ENCODE peak calls at places on chromosomes 4 and X, in nine cellular contexts. D is ascending aorta, S is mucosa of descending colon, N is tibial artery, M is left lung, K is adipocyte, Z is uterus, U is GM23248, W is NT2/D1. I is an unnamed sample. For H3K36me3 and H3K4me1, the result is how much of the 10 kb centered on the place peaks cover.

GRCh38 chr4:42995343-42995944 is 102.9 kb downstream of the GRXCR1 start:
- DNase-seq in D (no peak), S (no peak), N (no peak), M (no peak), K (peak), Z (no peak), U (peak), W (no peak), I (no peak)

GRCh38 chr4:108783666-108784463 is 21.0 kb upstream of the ETNPPL start:
- DNase-seq in D (no peak), S (no peak), N (no peak), M (no peak), K (peak), Z (no peak), U (peak), W (no peak), I (no peak)

GRCh38 chr4:32986236-32986635 is 2266.1 kb downstream of the PCDH7 start:
- DNase-seq in D (no peak), S (no peak), N (no peak), M (no peak), K (no peak), Z (no peak), U (no peak), W (no peak), I (no peak)

GRCh38 chr4:14848210-14848609 is 154.1 kb upstream of the CPEB2 start:
- DNase-seq in D (no peak), S (no peak), N (no peak), M (no peak), K (no peak), Z (no peak), U (no peak), W (no peak), I (no peak)

GRCh38 chr4:105329081-105329480 is 144.8 kb downstream of the PPA2 start:
- DNase-seq in D (no peak), S (no peak), N (no peak), M (no peak), K (no peak), Z (no peak), U (no peak), W (no peak), I (no peak)

GRCh38 chr4:158051401-158052235 is 121.2 kb downstream of the GASK1B start:
- DNase-seq in D (peak), S (no peak), N (peak), M (no peak), K (peak), Z (peak), U (peak), W (no peak), I (peak)

GRCh38 chr4:140871368-140871767 is 115.2 kb upstream of the TBC1D9 start:
- DNase-seq in D (no peak), S (no peak), N (no peak), M (no peak), K (no peak), Z (no peak), U (no peak), W (no peak), I (no peak)

GRCh38 chr4:14375816-14376215 is 626.5 kb upstream of the CPEB2 start:
- DNase-seq in D (no peak), S (no peak), N (no peak), M (no peak), K (peak), Z (no peak), U (peak), W (no peak), I (no peak)

GRCh38 chrX:119398974-119399771 is at the start of gene SLC25A43:
- DNase-seq in D (no peak), S (peak), N (peak), M (peak), K (peak), Z (peak), U (peak), W (no peak), I (peak)

GRCh38 chrX:114047558-114047957 is 536.3 kb upstream of the HTR2C start:
- DNase-seq in D (no peak), S (no peak), N (no peak), M (no peak), K (no peak), Z (no peak), U (no peak), W (no peak), I (no peak)

GRCh38 chr4:80129785-80130184 is 56.8 kb upstream of the ANTXR2 start:
- DNase-seq in D (no peak), S (no peak), N (no peak), M (no peak), K (no peak), Z (no peak), U (no peak), W (no peak), I (no peak)

GRCh38 chrX:131763674-131764073 is 219.8 kb downstream of the OR13H1 start:
- DNase-seq in D (peak), S (no peak), N (no peak), M (peak), K (peak), Z (peak), U (peak), W (no peak), I (peak)

GRCh38 chr4:54228064-54228527 is 997 bp upstream of the PDGFRA start:
- DNase-seq in D (peak), S (peak), N (peak), M (peak), K (peak), Z (peak), U (peak), W (peak), I (no peak)

DNA sequence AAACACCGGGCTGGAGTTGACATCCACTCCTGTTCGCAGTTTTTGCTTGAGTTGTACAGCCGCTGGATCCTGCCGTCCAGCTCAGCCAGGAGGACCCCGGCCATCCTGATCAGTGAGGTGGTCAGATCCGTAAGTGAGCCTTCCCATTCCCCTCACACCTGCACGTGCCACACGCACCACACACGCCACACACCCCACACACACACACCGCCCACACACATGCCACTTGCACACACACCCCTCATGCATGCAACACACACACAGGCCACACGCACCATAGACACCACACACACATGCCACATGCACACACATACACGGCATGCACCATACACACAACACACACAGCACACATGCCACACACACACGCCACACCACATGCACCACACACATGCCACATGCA is 20.1 kb upstream of the MSANTD1 start:
- DNase-seq in D (no peak), S (peak), N (no peak), M (no peak), K (no peak), Z (no peak), U (no peak), W (no peak), I (no peak)
- H3K36me3 ChIP-seq in D (half or more), S (under half), N (half or more), M (half or more), K (half or more), Z (under half), U (under half), W (half or more), I (half or more)

GRCh38 chr4:185839204-185839712 is 27.3 kb upstream of the SORBS2 start:
- DNase-seq in D (peak), S (peak), N (peak), M (peak), K (peak), Z (peak), U (peak), W (peak), I (no peak)

GRCh38 chr4:185838104-185838452 is 26.1 kb upstream of the SORBS2 start:
- DNase-seq in D (no peak), S (no peak), N (no peak), M (no peak), K (no peak), Z (no peak), U (no peak), W (no peak), I (no peak)

GRCh38 chr4:185838514-185839203 is 26.7 kb upstream of the SORBS2 start:
- DNase-seq in D (no peak), S (no peak), N (no peak), M (no peak), K (no peak), Z (no peak), U (peak), W (no peak), I (no peak)

GRCh38 chr4:185836268-185837084 is 24.5 kb upstream of the SORBS2 start:
- DNase-seq in D (no peak), S (no peak), N (no peak), M (no peak), K (no peak), Z (no peak), U (no peak), W (no peak), I (no peak)

GRCh38 chr4:185837415-185838103 is 25.6 kb upstream of the SORBS2 start:
- DNase-seq in D (no peak), S (no peak), N (no peak), M (no peak), K (no peak), Z (no peak), U (no peak), W (no peak), I (no peak)
- H3K4me1 ChIP-seq in D (under half), S (under half), N (under half), M (under half), K (half or more), Z (under half), U (under half), W (under half), I (under half)

GRCh38 chr4:39472396-39472795 is 13.5 kb downstream of the LIAS start:
- DNase-seq in D (no peak), S (no peak), N (no peak), M (no peak), K (peak), Z (no peak), U (peak), W (no peak), I (no peak)
- H3K36me3 ChIP-seq in D (under half), S (under half), N (under half), M (under half), K (under half), Z (under half), U (under half), W (under half), I (under half)

GRCh38 chr4:86955888-86956451 is 21.2 kb downstream of the AFF1 start:
- DNase-seq in D (no peak), S (no peak), N (no peak), M (no peak), K (no peak), Z (no peak), U (no peak), W (no peak), I (no peak)
- H3K4me1 ChIP-seq in D (under half), S (under half), N (under half), M (under half), K (under half), Z (under half), U (under half), W (under half), I (under half)

GRCh38 chr4:143517764-143518163 is 4.3 kb downstream of the SMARCA5 start:
- DNase-seq in D (no peak), S (no peak), N (no peak), M (no peak), K (no peak), Z (no peak), U (no peak), W (no peak), I (no peak)
- H3K36me3 ChIP-seq in D (under half), S (under half), N (under half), M (under half), K (half or more), Z (under half), U (under half), W (half or more), I (under half)

DNA sequence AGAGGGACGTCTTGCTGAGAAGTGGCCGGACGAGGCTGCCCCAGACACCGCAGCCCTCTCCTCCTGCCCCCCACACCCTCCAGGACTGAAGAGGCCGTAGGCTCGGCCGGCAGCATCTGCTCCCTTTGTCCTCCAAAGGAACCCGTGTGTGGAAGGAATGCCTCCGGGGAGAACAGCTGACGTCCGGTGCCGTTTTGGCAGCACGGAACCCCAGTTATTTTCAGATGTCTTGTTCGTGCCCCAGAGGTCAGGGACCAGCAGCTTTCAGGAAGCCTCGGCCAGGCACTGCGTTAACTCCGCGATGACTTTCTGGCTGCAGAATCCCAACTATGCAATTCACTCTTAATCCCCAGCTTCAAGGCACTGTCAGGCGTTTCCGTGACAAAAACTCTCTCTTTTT is 10.9 kb upstream of the PPP2R3B start:
- DNase-seq in D (no peak), S (no peak), N (no peak), M (no peak), K (peak), Z (no peak), U (no peak), W (peak), I (no peak)
- H3K4me1 ChIP-seq in D (under half), S (under half), N (under half), M (under half), K (under half), Z (under half), U (under half), W (under half), I (under half)